ENCODE peak calls at places on chromosomes 12 and 14, in four cellular contexts. P, I, W and U are unnamed samples.

GRCh38 chr12:54000105-54000773 is at the start of gene HOXC9:
- DNase-seq in P (no peak), I (no peak), W (no peak), U (no peak)

GRCh38 chr14:68230941-68231717 is 411.6 kb downstream of the RAD51B start:
- DNase-seq in P (peak), I (peak), W (no peak), U (no peak)

GRCh38 chr12:6592087-6592486 is 15.1 kb downstream of the CHD4 start:
- DNase-seq in P (no peak), I (no peak), W (no peak), U (no peak)

GRCh38 chr12:90410962-90411361 is 544.0 kb downstream of the CCER1 start:
- DNase-seq in P (no peak), I (no peak), W (no peak), U (no peak)

GRCh38 chr14:20501346-20501745 is 4.0 kb upstream of the RNASE10 start:
- DNase-seq in P (no peak), I (no peak), W (no peak), U (no peak)

GRCh38 chr12:102119674-102120563 is at the start of the genes NUP37 and PARPBP:
- DNase-seq in P (peak), I (peak), W (peak), U (peak)

GRCh38 chr12:70190252-70191010 is 52.8 kb upstream of the CNOT2 start:
- DNase-seq in P (no peak), I (no peak), W (no peak), U (no peak)

GRCh38 chr14:36773558-36773957 is 111.9 kb downstream of the PAX9 start:
- DNase-seq in P (no peak), I (no peak), W (no peak), U (no peak)

GRCh38 chr12:14952295-14952995 is 9.0 kb downstream of the ARHGDIB start:
- DNase-seq in P (no peak), I (peak), W (no peak), U (no peak)

GRCh38 chr12:107159384-107159900 is 66.1 kb upstream of the CRY1 start:
- DNase-seq in P (peak), I (no peak), W (no peak), U (no peak)

GRCh38 chr14:71610149-71610548 is 322.1 kb upstream of the RGS6 start:
- DNase-seq in P (no peak), I (no peak), W (no peak), U (no peak)

GRCh38 chr14:57831981-57832380 is 33.9 kb downstream of the SLC35F4 start:
- DNase-seq in P (peak), I (no peak), W (no peak), U (no peak)

GRCh38 chr14:37594916-37595808 is at the start of the genes FOXA1 and TTC6:
- DNase-seq in P (peak), I (peak), W (no peak), U (peak)

GRCh38 chr12:92961949-92962348 is 32.9 kb upstream of the EEA1 start:
- DNase-seq in P (no peak), I (no peak), W (no peak), U (no peak)

GRCh38 chr14:61196034-61196433 is 85.1 kb downstream of the TMEM30B start:
- DNase-seq in P (no peak), I (no peak), W (no peak), U (no peak)

GRCh38 chr12:54970741-54971140 is 13.8 kb downstream of the TESPA1 start:
- DNase-seq in P (no peak), I (no peak), W (no peak), U (no peak)

GRCh38 chr14:55711171-55711811 is 131.3 kb downstream of the KTN1 start:
- DNase-seq in P (no peak), I (no peak), W (no peak), U (no peak)

GRCh38 chr12:52600941-52601481 is at the start of gene KRT72:
- DNase-seq in P (no peak), I (no peak), W (no peak), U (no peak)

GRCh38 chr12:43332977-43333649 is 218.9 kb downstream of the ADAMTS20 start:
- DNase-seq in P (no peak), I (no peak), W (no peak), U (no peak)

GRCh38 chr12:107130830-107131760 is 37.7 kb upstream of the CRY1 start:
- DNase-seq in P (no peak), I (no peak), W (no peak), U (peak)

GRCh38 chr14:22487401-22487800 is 101.6 kb downstream of the DAD1 start:
- DNase-seq in P (no peak), I (no peak), W (no peak), U (no peak)

GRCh38 chr12:4275869-4276253 is 2.3 kb downstream of the CCND2 start:
- DNase-seq in P (peak), I (no peak), W (no peak), U (no peak)

GRCh38 chr14:64646103-64646502 is 58.1 kb upstream of the PLEKHG3 start:
- DNase-seq in P (no peak), I (no peak), W (no peak), U (no peak)

GRCh38 chr12:29796823-29797263 is 13.1 kb upstream of the TMTC1 start:
- DNase-seq in P (no peak), I (peak), W (no peak), U (no peak)

GRCh38 chr14:105092912-105093425 is 27.7 kb upstream of the GPR132 start:
- DNase-seq in P (no peak), I (peak), W (peak), U (no peak)

GRCh38 chr12:77734489-77734888 is 96.2 kb upstream of the NAV3 start:
- DNase-seq in P (no peak), I (no peak), W (no peak), U (no peak)

GRCh38 chr12:129909051-129910020 is 5.5 kb upstream of the TMEM132D start:
- DNase-seq in P (no peak), I (no peak), W (no peak), U (no peak)

GRCh38 chr12:58081488-58081887 is 140.1 kb downstream of the ATP23 start:
- DNase-seq in P (no peak), I (peak), W (no peak), U (no peak)

GRCh38 chr12:102595315-102595714 is 115.0 kb upstream of the IGF1 start:
- DNase-seq in P (no peak), I (no peak), W (no peak), U (no peak)